ENCODE peak calls at places on chromosome 17, in ten cellular contexts. T is IMR-90, B is heart left ventricle, G is left ventricle myocardium inferior, Y is NCI-H1105, U is adrenal gland, K is HS-5, W is bronchial epithelial cell, Z is MG63, Q is H54. H is an unnamed sample.

GRCh38 chr17:40932608-40933007 is 4.8 kb downstream of the KRT23 start:
- DNase-seq in W (no peak), Q (no peak), Z (no peak), K (no peak), T (no peak), B (no peak), G (no peak), U (no peak), Y (no peak), H (no peak)

GRCh38 chr17:17533901-17534441 is 37.8 kb upstream of the RASD1 start:
- DNase-seq in G (no peak), Y (no peak), K (no peak), W (peak), B (no peak), Z (no peak), Q (no peak), T (no peak), U (no peak), H (no peak)

GRCh38 chr17:41812176-41813038 is at the start of gene FKBP10:
- DNase-seq in T (peak), Q (peak), W (peak), Y (peak), G (peak), B (peak), Z (peak), U (peak), K (peak), H (peak)

GRCh38 chr17:68302066-68302564 is 10.8 kb downstream of the ARSG start:
- DNase-seq in G (no peak), Y (no peak), W (no peak), B (no peak), Z (no peak), K (no peak), T (peak), U (peak), Q (no peak), H (no peak)

GRCh38 chr17:67376509-67376891 is 581 bp upstream of the PITPNC1 start:
- DNase-seq in U (peak), W (no peak), K (no peak), T (peak), G (no peak), Z (no peak), Y (no peak), Q (no peak), B (no peak), H (no peak)

GRCh38 chr17:57086069-57086930 is 1.3 kb downstream of the AKAP1 start:
- DNase-seq in K (no peak), G (no peak), W (peak), Q (peak), T (peak), Y (peak), B (peak), U (peak), Z (peak), H (no peak)

GRCh38 chr17:32551186-32551955 is 64.6 kb downstream of the CDK5R1 start:
- DNase-seq in T (peak), Q (no peak), G (no peak), K (no peak), U (no peak), Z (no peak), W (peak), B (no peak), Y (no peak), H (peak)

GRCh38 chr17:60351012-60351695 is 40.8 kb downstream of the USP32 start:
- DNase-seq in B (no peak), T (no peak), Z (no peak), Y (no peak), U (no peak), G (no peak), K (no peak), W (no peak), Q (no peak), H (no peak)

GRCh38 chr17:43999024-43999423 is 5.4 kb upstream of the NAGS start:
- DNase-seq in Z (no peak), Q (no peak), K (no peak), T (no peak), Y (no peak), G (no peak), U (no peak), W (no peak), B (no peak), H (no peak)

GRCh38 chr17:1779571-1780074 is 17.8 kb downstream of the SERPINF1 start:
- DNase-seq in G (peak), Y (no peak), U (peak), K (peak), W (peak), Q (peak), B (peak), Z (peak), T (peak), H (peak)

GRCh38 chr17:65688307-65688706 is 126.9 kb upstream of the AXIN2 start:
- DNase-seq in Z (no peak), B (no peak), G (no peak), Y (no peak), U (no peak), W (no peak), Q (no peak), T (no peak), K (no peak), H (no peak)

GRCh38 chr17:39608601-39609000 is 881 bp upstream of the NEUROD2 start:
- DNase-seq in W (no peak), B (no peak), G (no peak), U (no peak), Y (no peak), T (no peak), Z (no peak), K (no peak), Q (no peak), H (no peak)

GRCh38 chr17:50037321-50038107 is 18.4 kb upstream of the ITGA3 start:
- DNase-seq in K (no peak), G (peak), Y (no peak), W (peak), Z (peak), U (peak), Q (peak), B (no peak), T (peak), H (peak)

GRCh38 chr17:60082946-60083471 is 4.3 kb upstream of the HEATR6 start:
- DNase-seq in T (no peak), Z (no peak), U (no peak), W (no peak), G (no peak), Q (no peak), B (no peak), Y (no peak), K (no peak), H (no peak)

GRCh38 chr17:68457168-68457538 is at the start of gene WIPI1:
- DNase-seq in W (no peak), K (no peak), Q (no peak), G (no peak), Z (no peak), Y (no peak), T (no peak), U (peak), B (no peak), H (no peak)

GRCh38 chr17:43874293-43874692 is 27.3 kb downstream of the CD300LG start:
- DNase-seq in Z (no peak), Q (no peak), U (no peak), G (peak), Y (no peak), K (no peak), B (peak), T (no peak), W (no peak), H (no peak)

GRCh38 chr17:22270381-22270780 is 578.1 kb downstream of the KCNJ18 start:
- DNase-seq in T (no peak), W (no peak), G (no peak), B (no peak), U (no peak), Z (no peak), K (no peak), Y (no peak), Q (no peak), H (no peak)

GRCh38 chr17:4514779-4515178 is 16.1 kb downstream of the SPNS2 start:
- DNase-seq in T (no peak), K (no peak), U (no peak), Y (no peak), W (no peak), B (no peak), Z (no peak), Q (no peak), G (no peak), H (no peak)

GRCh38 chr17:38864636-38865398 is 5.0 kb upstream of the LASP1 start:
- DNase-seq in Q (no peak), B (no peak), G (no peak), W (peak), Y (no peak), T (peak), Z (no peak), K (no peak), U (no peak), H (peak)

GRCh38 chr17:37025847-37026533 is 77.2 kb downstream of the AATF start:
- DNase-seq in B (no peak), G (no peak), T (no peak), Z (no peak), W (no peak), K (no peak), Y (no peak), U (no peak), Q (no peak), H (no peak)

GRCh38 chr17:3966720-3967363 is 2.6 kb upstream of the ATP2A3 start:
- DNase-seq in Y (no peak), T (no peak), W (no peak), K (no peak), Q (no peak), G (no peak), U (no peak), Z (no peak), B (no peak), H (no peak)

GRCh38 chr17:22694362-22695227 is 1002.3 kb downstream of the KCNJ18 start:
- DNase-seq in Y (no peak), U (no peak), G (no peak), W (no peak), T (no peak), B (no peak), Q (no peak), Z (no peak), K (no peak), H (peak)

GRCh38 chr17:76940738-76941350 is 72.6 kb downstream of the MGAT5B start:
- DNase-seq in B (no peak), Y (no peak), G (no peak), K (no peak), Z (no peak), W (no peak), T (no peak), Q (no peak), U (no peak), H (no peak)

GRCh38 chr17:32331243-32332040 is 10.5 kb downstream of the C17orf75 start:
- DNase-seq in T (no peak), Y (no peak), Q (no peak), W (no peak), B (no peak), K (no peak), Z (no peak), U (no peak), G (no peak), H (no peak)

GRCh38 chr17:73284339-73284738 is 22.7 kb upstream of the CPSF4L start:
- DNase-seq in K (no peak), W (no peak), T (no peak), Y (no peak), Q (no peak), G (no peak), B (no peak), Z (no peak), U (no peak), H (no peak)

GRCh38 chr17:63819131-63819530 is 8.1 kb upstream of the PSMC5 start:
- DNase-seq in Q (no peak), Y (no peak), W (no peak), G (no peak), K (no peak), Z (no peak), T (no peak), B (no peak), U (no peak), H (no peak)

GRCh38 chr17:59859444-59860025 is 33.2 kb downstream of the TUBD1 start:
- DNase-seq in Q (no peak), Z (no peak), W (peak), B (no peak), Y (no peak), U (no peak), T (peak), K (no peak), G (no peak), H (peak)

GRCh38 chr17:1590031-1590746 is 27.6 kb upstream of the PITPNA start:
- DNase-seq in K (peak), Z (peak), Q (peak), G (peak), W (peak), T (peak), U (peak), Y (no peak), B (peak), H (peak)

GRCh38 chr17:59751955-59752413 is 44.5 kb downstream of the VMP1 start:
- DNase-seq in G (no peak), T (no peak), Z (no peak), U (no peak), Y (no peak), B (no peak), Q (no peak), W (no peak), K (no peak), H (no peak)

GRCh38 chr17:78231991-78232759 is 744 bp downstream of the TMEM235 start:
- DNase-seq in Q (no peak), T (no peak), Z (no peak), W (no peak), B (no peak), U (no peak), K (no peak), G (no peak), Y (no peak), H (peak)

GRCh38 chr17:36933174-36934143 is 3.8 kb upstream of the LHX1 start:
- DNase-seq in K (no peak), B (no peak), T (no peak), Z (no peak), G (no peak), Y (no peak), Q (no peak), W (no peak), U (no peak), H (no peak)

GRCh38 chr17:57557793-57558681 is 187.1 kb downstream of the CCDC182 start:
- DNase-seq in B (no peak), T (peak), U (no peak), Y (no peak), Q (peak), Z (peak), K (peak), W (peak), G (no peak), H (peak)

GRCh38 chr17:18380471-18381157 is 3.0 kb downstream of the EVPLL start:
- DNase-seq in Y (no peak), G (no peak), T (no peak), B (no peak), U (no peak), W (no peak), Z (no peak), K (no peak), Q (no peak), H (no peak)

GRCh38 chr17:82419471-82419995 is 1.1 kb upstream of the OGFOD3 start:
- DNase-seq in K (no peak), G (no peak), B (no peak), U (no peak), W (no peak), Q (no peak), Y (no peak), Z (no peak), T (no peak), H (peak)

GRCh38 chr17:38994026-38994425 is 26.8 kb upstream of the FBXO47 start:
- DNase-seq in B (no peak), K (no peak), W (no peak), Q (no peak), Y (no peak), U (no peak), T (no peak), Z (no peak), G (no peak), H (no peak)

GRCh38 chr17:80997471-80998387 is 6.1 kb downstream of the CHMP6 start:
- DNase-seq in U (no peak), G (no peak), W (no peak), Q (peak), Y (no peak), Z (no peak), T (no peak), K (no peak), B (no peak), H (peak)

GRCh38 chr17:38417210-38417951 is 10.9 kb upstream of the ARHGAP23 start:
- DNase-seq in Y (no peak), Z (no peak), G (no peak), Q (peak), U (peak), B (no peak), W (no peak), K (no peak), T (no peak), H (no peak)

H was measured in Daoy.